ENCODE peak calls at places on chromosome 7, in five cellular contexts. C is MM.1S, Z is HepG2, Y is mesenchymal stem cell, H is GM23338. K is an unnamed sample.

GRCh38 chr7:50266893-50267386 is 37.6 kb upstream of the IKZF1 start:
- DNase-seq in Y (no peak), H (no peak), Z (no peak), C (no peak), K (no peak)

GRCh38 chr7:81210092-81211064 is 291.5 kb upstream of the SEMA3C start:
- DNase-seq in Z (no peak), H (no peak), Y (peak), C (no peak), K (no peak)

GRCh38 chr7:94133460-94133859 is 129.3 kb upstream of the BET1 start:
- DNase-seq in Z (no peak), Y (peak), C (peak), H (no peak), K (no peak)

GRCh38 chr7:75795831-75796285 is 17.7 kb downstream of the CCL24 start:
- DNase-seq in Z (no peak), Y (no peak), C (no peak), H (no peak), K (no peak)

GRCh38 chr7:127107601-127108007 is 145.1 kb downstream of the GRM8 start:
- DNase-seq in H (peak), Y (peak), C (peak), Z (peak), K (peak)

GRCh38 chr7:83486536-83486935 is 162.4 kb downstream of the SEMA3E start:
- DNase-seq in Y (no peak), Z (no peak), C (no peak), H (no peak), K (no peak)

GRCh38 chr7:84258628-84259027 is 64.0 kb upstream of the SEMA3A start:
- DNase-seq in Y (no peak), Z (no peak), C (no peak), H (no peak), K (no peak)

GRCh38 chr7:29429421-29429820 is 134.2 kb upstream of the PRR15 start:
- DNase-seq in Y (no peak), Z (no peak), H (no peak), C (no peak), K (no peak)

GRCh38 chr7:861222-861621 is 15.1 kb upstream of the GET4 start:
- DNase-seq in Y (no peak), Z (peak), C (no peak), H (no peak), K (no peak)

GRCh38 chr7:42283553-42283952 is 46.5 kb upstream of the GLI3 start:
- DNase-seq in C (no peak), Z (no peak), H (no peak), Y (no peak), K (no peak)

GRCh38 chr7:9264395-9264794 is 831.0 kb downstream of the NXPH1 start:
- DNase-seq in H (no peak), Z (no peak), C (no peak), Y (no peak), K (no peak)

GRCh38 chr7:127592550-127592949 is 986 bp upstream of the FSCN3 start:
- DNase-seq in C (no peak), Z (no peak), H (no peak), Y (no peak), K (no peak)

GRCh38 chr7:31695856-31696255 is 8.8 kb downstream of the PPP1R17 start:
- DNase-seq in Y (peak), C (no peak), H (no peak), Z (no peak), K (no peak)

GRCh38 chr7:44074349-44074695 is 8.0 kb downstream of the POLM start:
- DNase-seq in Y (no peak), H (no peak), C (no peak), Z (no peak), K (no peak)

GRCh38 chr7:93375603-93376002 is 143.4 kb downstream of the VPS50 start:
- DNase-seq in H (no peak), Y (no peak), Z (no peak), C (peak), K (no peak)

GRCh38 chr7:123131140-123131539 is 68.6 kb downstream of the SLC13A1 start:
- DNase-seq in Y (no peak), C (no peak), Z (no peak), H (peak), K (no peak)
- H3K4me2 ChIP-seq in Y (no peak), C (no peak), Z (no peak), H (no peak), K (no peak)

GRCh38 chr7:45242698-45243097 is 85.1 kb downstream of the RAMP3 start:
- DNase-seq in Y (no peak), C (no peak), Z (no peak), H (no peak), K (no peak)

GRCh38 chr7:45241339-45242109 is 83.9 kb downstream of the RAMP3 start:
- DNase-seq in H (no peak), C (no peak), Y (no peak), Z (no peak), K (no peak)

GRCh38 chr7:45240187-45240776 is 82.7 kb downstream of the RAMP3 start:
- DNase-seq in Z (no peak), H (no peak), C (no peak), Y (no peak), K (no peak)

GRCh38 chr7:45240926-45241325 is 83.3 kb downstream of the RAMP3 start:
- DNase-seq in Z (no peak), H (no peak), C (no peak), Y (no peak), K (no peak)

DNA sequence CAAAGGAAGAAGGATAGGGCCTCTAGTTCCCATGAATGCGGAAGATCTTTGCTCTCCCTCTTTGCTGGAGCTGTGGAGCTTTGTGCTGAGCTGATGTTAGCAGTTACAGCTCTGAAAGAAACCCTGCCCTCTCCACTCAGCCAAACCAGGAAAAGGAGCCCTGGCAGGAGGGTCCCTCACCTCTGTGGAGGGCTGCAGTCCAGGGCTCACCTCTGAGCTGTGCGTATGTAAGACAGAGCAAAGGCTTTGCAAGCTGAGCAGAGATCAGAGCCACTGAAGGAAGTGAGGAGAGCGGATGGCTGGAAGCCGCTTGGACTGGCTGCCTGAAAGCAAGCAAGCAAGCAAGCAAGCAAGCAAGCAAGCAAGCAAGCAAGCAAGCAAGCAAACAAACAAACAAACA is 84.7 kb downstream of the RAMP3 start:
- DNase-seq in Z (no peak), Y (no peak), H (no peak), C (no peak), K (no peak)
- H3K4me2 ChIP-seq in Z (no peak), Y (no peak), H (no peak), C (no peak), K (no peak)

DNA sequence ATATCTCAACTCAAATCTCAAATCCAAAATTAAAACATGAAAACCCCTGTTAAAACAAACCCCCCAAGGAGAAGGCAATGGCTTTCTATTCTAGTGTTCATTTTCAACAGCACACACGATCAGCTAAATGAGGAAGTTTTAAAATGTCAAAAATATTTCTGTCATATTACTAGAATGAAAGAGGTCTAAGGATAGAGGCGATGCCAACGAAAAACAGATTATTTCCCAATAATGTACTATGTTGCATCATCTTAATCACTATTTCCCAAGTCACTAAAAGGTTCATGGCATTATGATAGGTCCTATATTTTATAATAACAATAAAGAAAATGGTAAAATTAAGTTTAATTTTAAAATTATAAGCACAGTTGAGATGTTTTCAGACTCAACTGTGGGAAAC is 10.1 kb downstream of the CNOT4 start:
- DNase-seq in C (no peak), H (no peak), Y (no peak), Z (no peak), K (no peak)
- H3K4me2 ChIP-seq in C (no peak), H (no peak), Y (no peak), Z (no peak), K (no peak)

GRCh38 chr7:23002698-23003097 is 11.2 kb downstream of the HYCC1 start:
- DNase-seq in Y (no peak), C (no peak), H (no peak), Z (no peak), K (no peak)

GRCh38 chr7:23001610-23002009 is 12.3 kb downstream of the HYCC1 start:
- DNase-seq in H (no peak), C (peak), Y (no peak), Z (no peak), K (no peak)

GRCh38 chr7:23000597-23001360 is 13.2 kb downstream of the HYCC1 start:
- DNase-seq in Z (no peak), H (peak), Y (no peak), C (no peak), K (no peak)

GRCh38 chr7:23004247-23004520 is 9.7 kb downstream of the HYCC1 start:
- DNase-seq in C (no peak), Z (no peak), Y (no peak), H (no peak), K (no peak)

GRCh38 chr7:23003505-23004246 is 10.3 kb downstream of the HYCC1 start:
- DNase-seq in Z (no peak), H (no peak), C (no peak), Y (no peak), K (no peak)
- H3K4me2 ChIP-seq in Z (no peak), H (peak), C (peak), Y (no peak), K (no peak)

GRCh38 chr7:73718438-73718881 is 1.0 kb downstream of the STX1A start:
- DNase-seq in Z (no peak), C (no peak), Y (no peak), H (no peak), K (no peak)

GRCh38 chr7:73717025-73717807 is 2.3 kb downstream of the STX1A start:
- DNase-seq in H (no peak), Y (peak), C (no peak), Z (no peak), K (no peak)

GRCh38 chr7:73717991-73718405 is 1.5 kb downstream of the STX1A start:
- DNase-seq in Y (peak), Z (no peak), H (no peak), C (no peak), K (no peak)

GRCh38 chr7:73715648-73716317 is 3.7 kb downstream of the STX1A start:
- DNase-seq in Z (peak), Y (peak), H (no peak), C (no peak), K (no peak)

GRCh38 chr7:73716318-73716890 is 3.1 kb downstream of the STX1A start:
- DNase-seq in Y (peak), Z (no peak), H (no peak), C (no peak), K (no peak)
- H3K4me2 ChIP-seq in Y (peak), Z (peak), H (no peak), C (no peak), K (no peak)

GRCh38 chr7:151603951-151604350 is 84.3 kb upstream of the RHEB start:
- DNase-seq in Z (no peak), H (no peak), C (no peak), Y (no peak), K (no peak)

GRCh38 chr7:151611041-151611440 is 91.3 kb upstream of the RHEB start:
- DNase-seq in Y (no peak), H (no peak), C (no peak), Z (no peak), K (no peak)

GRCh38 chr7:151608031-151608551 is 88.4 kb upstream of the RHEB start:
- DNase-seq in H (no peak), Z (no peak), C (no peak), Y (no peak), K (no peak)

GRCh38 chr7:151611878-151612277 is 92.2 kb upstream of the RHEB start:
- DNase-seq in Z (no peak), H (no peak), Y (no peak), C (no peak), K (no peak)

DNA sequence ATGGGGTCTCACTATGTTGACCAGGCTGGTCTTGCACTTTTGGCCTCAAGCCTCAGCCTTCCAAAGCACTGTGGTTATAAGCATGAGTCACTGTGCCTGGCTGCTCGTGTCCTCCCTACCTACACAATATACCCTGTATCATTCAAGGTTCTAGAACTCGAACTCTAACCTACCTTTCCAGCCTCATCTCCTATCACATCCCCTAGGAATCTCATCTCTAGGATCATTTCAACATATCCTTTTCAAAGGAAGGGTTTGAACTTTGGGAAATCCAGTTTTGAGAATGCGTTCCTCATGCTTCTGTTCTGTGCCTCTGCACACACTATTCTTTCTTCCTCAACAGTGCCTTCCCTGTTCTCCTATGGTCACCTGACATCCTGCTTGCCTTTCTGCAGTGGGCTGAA is 87.8 kb upstream of the RHEB start:
- DNase-seq in Y (peak), C (no peak), Z (peak), H (no peak), K (no peak)
- H3K4me2 ChIP-seq in Y (no peak), C (no peak), Z (no peak), H (no peak), K (no peak)

GRCh38 chr7:99407849-99408346 is 499 bp downstream of the PDAP1 start:
- DNase-seq in C (no peak), Y (peak), H (peak), Z (peak), K (no peak)
- H3K4me2 ChIP-seq in C (peak), Y (peak), H (peak), Z (peak), K (peak)

GRCh38 chr7:142797799-142798377 is 27.1 kb downstream of the PRSS2 start:
- DNase-seq in Y (no peak), Z (no peak), H (no peak), C (no peak), K (peak)
- H3K4me2 ChIP-seq in Y (peak), Z (no peak), H (peak), C (no peak), K (peak)

DNA sequence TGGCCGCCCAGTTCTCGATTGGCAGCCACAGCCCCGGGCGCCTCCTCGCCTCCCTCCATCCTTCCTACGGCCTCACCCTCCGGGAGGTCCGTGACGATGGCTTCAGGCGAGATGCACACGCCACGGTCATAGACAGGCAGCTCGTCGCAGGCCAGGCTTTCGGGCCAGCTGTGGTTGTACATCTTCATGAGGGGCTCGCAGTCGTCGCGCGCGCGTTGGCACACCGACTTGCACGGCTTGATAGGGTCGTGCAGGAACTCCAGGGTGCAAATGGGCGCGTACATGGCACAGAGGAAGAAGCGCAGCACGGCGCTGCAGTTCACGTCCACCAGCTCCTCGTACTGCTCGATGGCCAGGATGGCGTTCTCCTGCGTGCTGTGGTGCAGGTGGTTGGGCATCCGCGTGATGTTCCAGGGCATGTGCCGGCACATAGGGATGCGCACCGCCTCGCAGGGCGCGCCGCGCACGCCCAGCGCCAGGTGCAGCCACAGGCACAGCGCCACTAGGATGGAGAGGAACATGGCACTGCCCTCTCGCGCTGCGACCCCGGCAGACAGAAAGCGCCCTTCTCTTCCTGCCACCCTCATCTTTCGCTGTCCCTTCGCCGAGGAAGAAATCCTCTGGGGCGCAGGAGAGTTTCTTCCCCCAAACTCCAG is 472 bp downstream of the SFRP4 start:
- DNase-seq in Y (no peak), H (peak), C (no peak), Z (no peak), K (peak)
- H3K4me2 ChIP-seq in Y (peak), H (peak), C (peak), Z (peak), K (peak)